ENCODE peak calls at places on chromosomes 5 and 9, in seven cellular contexts. M is neural progenitor cell, W is BJ, G is bronchial epithelial cell, B is lower lobe of right lung, F is GM23338, T is lung. X is an unnamed sample.

GRCh38 chr5:102865510-102866314 is 110.6 kb downstream of the PAM start:
- DNase-seq in W (peak), G (peak), M (peak), B (peak), F (peak), T (peak), X (peak)

GRCh38 chr9:91159664-91160121 is 202.0 kb downstream of the AUH start:
- DNase-seq in F (peak), M (no peak), T (peak), W (no peak), G (no peak), B (peak), X (peak)

GRCh38 chr5:80565330-80565729 is 4.8 kb downstream of the ANKRD34B start:
- DNase-seq in T (no peak), F (no peak), B (no peak), G (peak), W (no peak), M (no peak), X (no peak)

GRCh38 chr5:173010547-173011464 is 27.2 kb downstream of the ATP6V0E1 start:
- DNase-seq in T (peak), W (no peak), G (peak), B (peak), F (peak), M (peak), X (peak)

GRCh38 chr9:2313512-2313911 is 298.4 kb downstream of the SMARCA2 start:
- DNase-seq in T (no peak), M (no peak), B (no peak), G (no peak), W (no peak), F (no peak), X (no peak)

GRCh38 chr5:143229896-143230675 is 173.4 kb downstream of the NR3C1 start:
- DNase-seq in W (peak), B (no peak), M (peak), G (peak), T (no peak), F (no peak), X (no peak)

GRCh38 chr9:83280259-83280658 is 217.3 kb upstream of the RASEF start:
- DNase-seq in W (no peak), B (no peak), T (no peak), M (no peak), F (no peak), G (peak), X (no peak)

GRCh38 chr5:154194348-154195329 is 4.1 kb downstream of the GALNT10 start:
- DNase-seq in M (peak), F (peak), T (no peak), B (no peak), G (peak), W (no peak), X (no peak)

GRCh38 chr5:25554077-25554476 is 909.3 kb upstream of the CDH10 start:
- DNase-seq in B (no peak), T (no peak), F (peak), M (peak), W (no peak), G (no peak), X (no peak)

GRCh38 chr5:25550793-25551192 is 906.0 kb upstream of the CDH10 start:
- DNase-seq in G (no peak), B (no peak), F (no peak), W (no peak), M (no peak), T (no peak), X (no peak)

DNA sequence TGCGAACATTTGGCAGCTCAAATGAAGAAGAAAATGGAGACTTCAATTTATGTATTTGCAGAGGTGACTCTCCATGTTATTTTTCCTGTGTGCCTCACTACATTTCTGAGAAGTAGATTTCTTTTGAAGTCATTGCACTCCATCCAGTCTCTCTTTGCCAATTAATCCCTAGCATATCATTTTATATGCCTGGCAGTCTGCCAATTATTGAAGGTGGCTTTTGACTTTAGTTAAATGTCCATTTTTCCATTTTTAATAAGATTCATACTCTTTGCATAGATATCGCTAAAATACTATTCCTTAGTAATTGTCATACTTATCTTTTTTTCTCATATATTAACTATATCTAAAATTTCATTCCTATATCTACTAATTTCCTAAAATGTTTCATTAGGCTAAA is 908.3 kb upstream of the CDH10 start:
- DNase-seq in F (no peak), T (no peak), B (no peak), M (no peak), W (no peak), G (no peak), X (no peak)
- H3K4me3 ChIP-seq in F (no peak), T (no peak), B (no peak), M (no peak), W (no peak), G (no peak), X (no peak)

DNA sequence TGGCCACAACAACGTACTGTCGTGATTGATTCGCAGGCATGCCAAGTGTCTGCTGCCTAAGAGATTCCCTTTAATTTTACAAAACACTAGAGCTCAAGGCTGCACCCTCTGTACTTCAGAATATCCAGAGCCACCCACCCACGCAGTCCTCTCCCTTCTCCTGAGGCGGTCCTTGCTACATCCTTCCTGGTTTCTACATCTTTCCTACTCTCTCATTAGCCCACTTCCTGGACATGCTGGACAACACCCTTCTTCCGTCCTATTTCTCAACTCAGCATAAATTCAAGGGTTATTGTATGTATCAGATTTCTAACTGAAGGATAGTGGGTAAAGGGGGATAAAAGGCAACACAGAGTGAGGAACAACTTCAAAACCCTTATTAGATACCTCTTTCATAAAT is 148.4 kb upstream of the MAP3K1 start:
- DNase-seq in B (peak), G (no peak), W (no peak), T (peak), M (no peak), F (no peak), X (peak)
- H3K4me3 ChIP-seq in B (no peak), G (no peak), W (no peak), T (no peak), M (no peak), F (no peak), X (no peak)

GRCh38 chr9:130479587-130479986 is 34.8 kb downstream of the ASS1 start:
- DNase-seq in T (no peak), W (no peak), M (no peak), F (no peak), B (no peak), G (no peak), X (no peak)
- H3K4me3 ChIP-seq in T (no peak), W (no peak), M (no peak), F (no peak), B (no peak), G (no peak), X (no peak)

DNA sequence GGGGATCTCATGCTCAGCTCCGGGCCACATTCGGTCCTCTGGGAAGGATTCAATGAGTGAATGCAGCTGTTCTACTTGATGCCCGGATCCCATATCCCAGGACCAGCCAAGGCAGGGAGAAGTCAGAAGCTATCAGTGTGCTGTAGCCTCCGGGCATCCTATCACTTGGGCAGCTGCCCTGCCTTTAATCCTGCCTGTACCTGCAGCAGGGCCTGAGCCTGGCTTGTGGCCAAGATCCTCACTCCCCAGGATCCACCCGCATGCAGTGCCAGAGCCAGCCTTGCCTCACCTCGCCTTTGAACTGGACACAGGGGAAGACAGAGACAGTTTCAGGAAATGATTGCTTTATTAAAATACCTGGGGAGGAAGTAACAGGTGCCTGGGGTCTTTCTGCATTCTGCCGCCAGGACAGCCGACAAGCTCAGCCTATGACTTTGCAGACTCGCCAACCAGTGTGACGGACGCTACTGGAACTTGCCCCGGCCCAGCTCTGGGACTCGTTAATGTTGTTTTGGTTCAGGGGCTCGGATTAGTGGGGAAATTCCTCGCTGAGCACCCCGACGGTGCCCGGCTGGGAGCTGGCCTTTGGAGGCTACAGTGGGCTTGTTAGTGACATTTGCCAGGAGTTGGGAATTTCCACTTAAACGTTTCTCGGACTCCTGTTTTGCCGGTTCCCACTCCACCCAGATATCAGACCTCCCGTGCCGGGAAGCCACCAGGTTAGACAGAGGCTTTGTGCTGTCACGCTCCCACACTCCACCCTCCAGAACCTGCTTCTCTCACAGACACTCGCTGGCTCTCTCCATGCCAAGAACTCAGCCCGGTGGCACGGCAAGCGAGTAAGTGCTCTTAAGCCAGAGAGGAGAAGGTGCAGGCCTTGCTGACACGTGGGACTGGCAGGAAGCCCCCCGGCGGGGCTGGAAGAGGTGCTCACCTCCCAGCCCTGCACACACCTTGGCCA is 721 bp downstream of the PTGES start:
- DNase-seq in T (peak), G (peak), B (peak), F (no peak), W (no peak), M (no peak), X (no peak)
- H3K4me3 ChIP-seq in T (no peak), G (no peak), B (peak), F (peak), W (peak), M (peak), X (peak)

X was measured in right cardiac atrium.